ENCODE peak calls at places on chromosomes 7 and 10, in ten cellular contexts. F, P, E, R, S, O, K, C, U and B are unnamed samples.

GRCh38 chr7:157279973-157280841 is 56.6 kb upstream of the DNAJB6 start:
- DNase-seq in E (no peak), U (no peak), C (no peak), K (no peak), F (no peak), P (peak; percentile 37), O (no peak), R (no peak), S (no peak), B (no peak)

GRCh38 chr10:79105818-79106217 is 37.1 kb downstream of the ZMIZ1 start:
- DNase-seq in O (no peak), P (no peak), U (no peak), C (no peak), S (no peak), K (no peak), F (no peak), R (no peak), E (no peak), B (no peak)

GRCh38 chr10:67790534-67791408 is 47.2 kb downstream of the DNAJC12 start:
- DNase-seq in C (peak; percentile 54), K (no peak), F (no peak), S (peak; percentile 73), U (peak; percentile 29), O (no peak), P (no peak), R (no peak), E (peak; percentile 26), B (no peak)

GRCh38 chr7:38222481-38223096 is 44.5 kb downstream of the STARD3NL start:
- DNase-seq in C (peak; percentile 73), R (peak; percentile 44), P (peak; percentile 54), F (no peak), O (no peak), E (peak; percentile 49), S (peak; percentile 74), U (peak; percentile 62), K (no peak), B (no peak)

GRCh38 chr10:91354166-91354565 is 56.0 kb upstream of the HECTD2 start:
- DNase-seq in E (no peak), R (no peak), O (no peak), P (peak; percentile 12), K (no peak), S (no peak), C (no peak), F (no peak), U (no peak), B (no peak)

GRCh38 chr7:97580205-97580604 is 151.7 kb upstream of the TAC1 start:
- DNase-seq in E (no peak), P (no peak), K (no peak), S (no peak), O (no peak), U (no peak), C (no peak), F (peak; percentile 31), R (no peak), B (peak; percentile 56)

GRCh38 chr7:55953707-55954475 is 2.2 kb downstream of the MRPS17 start:
- DNase-seq in C (no peak), S (no peak), P (no peak), F (no peak), R (no peak), U (no peak), K (no peak), E (no peak), O (no peak), B (no peak)

GRCh38 chr10:79057481-79058275 is 11.1 kb upstream of the ZMIZ1 start:
- DNase-seq in U (no peak), P (no peak), K (no peak), S (no peak), O (peak; percentile 2), R (no peak), E (no peak), C (no peak), F (no peak), B (peak; percentile 4)

GRCh38 chr7:38550881-38551280 is 80.3 kb downstream of the AMPH start:
- DNase-seq in O (no peak), C (peak; percentile 6), F (no peak), U (no peak), S (no peak), P (no peak), K (no peak), E (peak; percentile 9), R (no peak), B (no peak)

GRCh38 chr7:73701357-73701995 is 18.0 kb downstream of the STX1A start:
- DNase-seq in P (peak; percentile 73), R (no peak), S (peak; percentile 54), O (no peak), F (peak; percentile 92), E (peak; percentile 68), K (no peak), C (no peak), U (peak; percentile 33), B (peak; percentile 78)

GRCh38 chr7:155825346-155825745 is 13.1 kb upstream of the SHH start:
- DNase-seq in U (no peak), S (no peak), O (no peak), C (no peak), K (no peak), R (no peak), F (no peak), E (no peak), P (no peak), B (no peak)

DNA sequence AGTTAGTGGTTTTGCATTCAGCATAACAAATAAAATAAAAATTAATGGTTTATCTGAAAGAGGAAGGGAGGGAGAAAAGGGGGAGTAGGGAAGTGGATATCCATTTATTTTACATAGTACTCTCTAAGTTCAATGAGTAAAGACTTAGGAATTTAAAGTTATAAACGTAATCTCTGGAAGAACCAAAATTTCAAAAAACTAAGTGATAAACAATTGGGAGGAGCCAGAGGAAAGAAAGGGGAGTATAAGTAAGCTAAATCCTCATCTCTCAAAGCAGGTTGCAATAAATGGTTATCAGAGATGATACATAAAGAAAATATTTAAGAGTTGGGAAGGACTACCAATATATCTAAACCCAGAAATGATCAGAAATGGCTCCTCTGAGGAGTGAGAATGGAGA is 46.4 kb downstream of the ANK3 start:
- DNase-seq in U (peak; percentile 48), F (no peak), O (no peak), R (no peak), E (peak; percentile 39), S (no peak), K (no peak), P (no peak), C (no peak), B (no peak)
- TF ChIP-seq CTCF in U (no peak), F (no peak), O (no peak), R (no peak), E (no peak), S (no peak), K (no peak), P (no peak), C (no peak), B (no peak)

DNA sequence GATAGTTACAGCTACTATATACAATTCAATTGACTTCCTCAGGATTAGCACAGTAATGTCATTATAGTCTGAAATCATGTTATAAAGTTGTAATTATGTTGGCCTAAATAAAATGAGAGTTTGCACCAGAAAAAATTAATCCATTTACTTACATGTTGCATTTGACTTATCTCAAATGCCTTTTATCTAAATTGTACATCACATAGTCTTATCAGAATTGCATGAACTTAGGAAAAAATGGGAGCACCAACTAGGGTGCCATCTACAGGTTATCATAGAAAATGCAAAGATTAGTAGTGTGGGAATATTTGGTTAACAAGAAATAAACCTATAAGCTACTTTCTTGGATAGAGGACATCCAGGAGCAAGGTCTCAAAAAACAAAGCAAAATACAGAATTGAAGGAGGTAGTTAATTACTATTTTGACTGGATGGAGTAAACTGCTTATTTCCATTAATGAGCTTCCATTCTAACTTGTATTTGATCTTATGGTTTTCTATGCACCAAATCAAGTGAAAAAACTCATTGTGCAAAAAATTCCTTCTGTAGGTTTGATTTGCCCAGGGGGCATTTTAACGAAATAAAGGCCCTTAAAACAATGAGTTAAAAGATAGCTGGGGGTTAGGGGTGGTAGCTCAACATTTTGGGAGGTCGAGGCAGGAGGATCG is 60.0 kb upstream of the ORC5 start:
- DNase-seq in K (no peak), R (no peak), F (no peak), E (peak; percentile 23), S (peak; percentile 18), O (no peak), P (no peak), C (no peak), U (peak; percentile 28), B (no peak)
- TF ChIP-seq CTCF in K (no peak), R (peak; percentile 42), F (peak; percentile 52), E (peak; percentile 59), S (peak; percentile 63), O (peak; percentile 11), P (no peak), C (peak; percentile 33), U (peak; percentile 56), B (peak; percentile 59)

GRCh38 chr10:128540806-128541739 is 414.9 kb upstream of the MKI67 start:
- DNase-seq in K (no peak), U (no peak), P (peak; percentile 20), F (peak; percentile 92), E (no peak), R (no peak), O (no peak), S (peak; percentile 12), C (no peak), B (peak; percentile 65)
- TF ChIP-seq CTCF in K (no peak), U (no peak), P (no peak), F (peak; percentile 50), E (no peak), R (no peak), O (no peak), S (no peak), C (no peak), B (no peak)

GRCh38 chr7:30909431-30909830 is 2.2 kb upstream of the AQP1 start:
- DNase-seq in F (no peak), E (no peak), R (no peak), P (no peak), K (no peak), U (no peak), S (no peak), O (no peak), C (no peak), B (no peak)

GRCh38 chr7:30907527-30908267 is 4.0 kb upstream of the AQP1 start:
- DNase-seq in C (no peak), F (peak; percentile 46), P (no peak), S (no peak), O (peak; percentile 62), U (no peak), E (no peak), K (no peak), R (no peak), B (no peak)

GRCh38 chr7:30906520-30907240 is 5.0 kb upstream of the AQP1 start:
- DNase-seq in R (no peak), K (no peak), F (no peak), E (peak; percentile 58), C (no peak), O (no peak), S (no peak), U (peak; percentile 30), P (no peak), B (no peak)

GRCh38 chr7:30910369-30911073 is 1.1 kb upstream of the AQP1 start:
- DNase-seq in C (no peak), S (no peak), F (no peak), R (no peak), U (no peak), K (no peak), P (no peak), O (no peak), E (no peak), B (no peak)

DNA sequence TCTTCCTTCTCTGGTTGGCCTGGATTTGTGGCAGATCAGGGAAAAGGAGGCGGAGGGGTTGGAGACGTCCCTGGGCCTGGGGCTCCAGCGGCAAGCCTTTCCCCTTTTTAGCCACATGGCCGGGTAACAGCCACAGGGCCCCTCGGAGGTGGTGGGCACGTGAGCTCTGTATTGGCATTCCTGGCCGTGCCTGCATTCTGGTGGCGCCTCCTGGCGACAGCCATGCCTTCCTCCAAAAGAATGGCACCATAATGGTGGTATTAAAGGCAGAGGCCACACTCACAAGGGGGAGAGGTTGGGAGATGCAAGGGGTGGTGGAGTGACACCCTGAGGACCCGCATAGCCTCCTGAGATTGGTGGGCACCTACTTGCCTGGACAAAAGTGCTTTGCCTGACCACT is 3.0 kb upstream of the AQP1 start:
- DNase-seq in C (peak; percentile 12), S (no peak), O (no peak), P (no peak), K (no peak), F (peak; percentile 79), U (no peak), E (no peak), R (no peak), B (no peak)
- TF ChIP-seq CTCF in C (peak; percentile 27), S (peak; percentile 12), O (no peak), P (no peak), K (no peak), F (peak; percentile 72), U (peak; percentile 30), E (peak; percentile 27), R (no peak), B (no peak)